ENCODE peak calls at places on chromosomes 7 and 10, in five cellular contexts. F, H, T, W and I are unnamed samples.

GRCh38 chr7:1288996-1289551 is 56.4 kb downstream of the UNCX start:
- DNase-seq in F (no peak), H (no peak), T (no peak), W (no peak), I (no peak)

GRCh38 chr10:60236869-60237524 is 152.7 kb downstream of the ANK3 start:
- DNase-seq in F (no peak), H (peak), T (no peak), W (no peak), I (peak)

GRCh38 chr7:1851731-1852531 is 181.9 kb downstream of the ELFN1 start:
- DNase-seq in F (no peak), H (no peak), T (no peak), W (no peak), I (no peak)

GRCh38 chr7:128221929-128222403 is 19.1 kb upstream of the LEP start:
- DNase-seq in F (no peak), H (no peak), T (peak), W (no peak), I (peak)

GRCh38 chr10:60526024-60526585 is 136.4 kb upstream of the ANK3 start:
- DNase-seq in F (no peak), H (no peak), T (no peak), W (no peak), I (no peak)

GRCh38 chr10:118253397-118253796 is 88.7 kb downstream of the FAM204A start:
- DNase-seq in F (no peak), H (no peak), T (no peak), W (no peak), I (no peak)

GRCh38 chr10:116486774-116487448 is 58.8 kb upstream of the PNLIP start:
- DNase-seq in F (no peak), H (no peak), T (no peak), W (no peak), I (no peak)

GRCh38 chr7:158574308-158575036 is 13.2 kb downstream of the PTPRN2 start:
- DNase-seq in F (no peak), H (no peak), T (no peak), W (no peak), I (no peak)

GRCh38 chr10:30034433-30035137 is 24.8 kb downstream of the JCAD start:
- DNase-seq in F (no peak), H (peak), T (no peak), W (no peak), I (no peak)

GRCh38 chr7:108459922-108460551 is 3.8 kb upstream of the NRCAM start:
- DNase-seq in F (no peak), H (no peak), T (peak), W (peak), I (peak)

GRCh38 chr7:106521541-106521940 is 139.4 kb downstream of the CCDC71L start:
- DNase-seq in F (no peak), H (no peak), T (no peak), W (no peak), I (no peak)

GRCh38 chr10:132958886-132959295 is 16.5 kb upstream of the CFAP46 start:
- DNase-seq in F (no peak), H (no peak), T (no peak), W (no peak), I (peak)

GRCh38 chr7:18890134-18890533 is 227.3 kb downstream of the TWIST1 start:
- DNase-seq in F (no peak), H (no peak), T (no peak), W (no peak), I (peak)

GRCh38 chr7:155885162-155886160 is 73.2 kb upstream of the SHH start:
- DNase-seq in F (no peak), H (no peak), T (no peak), W (no peak), I (no peak)

GRCh38 chr10:100043796-100044195 is 34.0 kb upstream of the DNMBP start:
- DNase-seq in F (no peak), H (no peak), T (no peak), W (no peak), I (no peak)

GRCh38 chr10:72132854-72133253 is 44.5 kb upstream of the SPOCK2 start:
- DNase-seq in F (no peak), H (peak), T (no peak), W (no peak), I (no peak)

GRCh38 chr10:62554632-62555199 is 180.5 kb downstream of the ZNF365 start:
- DNase-seq in F (no peak), H (no peak), T (peak), W (peak), I (peak)

GRCh38 chr7:11168622-11169170 is 195.0 kb downstream of the PHF14 start:
- DNase-seq in F (no peak), H (no peak), T (no peak), W (no peak), I (no peak)

GRCh38 chr10:13990392-13990805 is 340.3 kb downstream of the FRMD4A start:
- DNase-seq in F (no peak), H (no peak), T (no peak), W (no peak), I (no peak)

GRCh38 chr10:89250814-89251416 is 660 bp downstream of the LIPA start:
- DNase-seq in F (no peak), H (no peak), T (no peak), W (peak), I (no peak)

GRCh38 chr10:89283988-89284475 is 17.8 kb upstream of the IFIT2 start:
- DNase-seq in F (no peak), H (no peak), T (no peak), W (peak), I (peak)

GRCh38 chr7:147249956-147250355 is 1133.4 kb downstream of the CNTNAP2 start:
- DNase-seq in F (no peak), H (no peak), T (no peak), W (no peak), I (no peak)

GRCh38 chr10:6173203-6173602 is 29.5 kb upstream of the PFKFB3 start:
- DNase-seq in F (no peak), H (no peak), T (no peak), W (peak), I (no peak)

GRCh38 chr10:1626410-1626809 is 110.9 kb downstream of the ADARB2 start:
- DNase-seq in F (no peak), H (no peak), T (no peak), W (no peak), I (no peak)

GRCh38 chr10:51369903-51370302 is 295.6 kb downstream of the PRKG1 start:
- DNase-seq in F (no peak), H (no peak), T (no peak), W (no peak), I (no peak)

GRCh38 chr7:30247546-30248386 is 36.6 kb upstream of the ZNRF2 start:
- DNase-seq in F (no peak), H (no peak), T (no peak), W (no peak), I (no peak)

GRCh38 chr10:124523301-124523871 is 61.8 kb downstream of the LHPP start:
- DNase-seq in F (no peak), H (no peak), T (no peak), W (no peak), I (no peak)
- H2AFZ ChIP-seq in F (no peak), H (no peak), T (no peak), W (no peak), I (no peak)

DNA sequence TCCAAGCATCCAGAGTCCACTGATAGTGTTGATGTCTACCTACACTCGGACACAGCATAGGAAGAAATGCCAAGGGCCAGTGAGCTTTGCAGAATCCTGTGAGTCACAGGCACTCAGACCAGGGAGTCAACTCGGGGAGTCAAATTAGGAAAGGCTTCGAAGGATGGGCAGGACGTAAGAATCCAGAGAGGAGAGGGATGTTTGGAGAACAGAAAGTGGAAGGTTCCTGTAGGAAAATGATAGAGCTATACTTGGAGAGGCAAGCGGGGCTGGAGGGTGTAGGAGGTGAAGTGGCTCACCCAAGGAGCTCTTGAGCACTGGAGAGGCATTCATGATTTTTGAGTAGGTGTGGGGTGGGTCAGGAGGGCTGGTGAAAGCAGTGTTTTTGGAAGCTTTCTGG is 3.0 kb downstream of the ZYX start:
- DNase-seq in F (no peak), H (no peak), T (no peak), W (no peak), I (no peak)
- TF ChIP-seq TAF1 in F (no peak), H (no peak), T (no peak), W (no peak), I (no peak)

GRCh38 chr10:36886303-36886891 is 239.0 kb upstream of the ANKRD30A start:
- DNase-seq in F (no peak), H (no peak), T (no peak), W (no peak), I (no peak)

GRCh38 chr10:36885746-36886145 is 239.7 kb upstream of the ANKRD30A start:
- DNase-seq in F (no peak), H (no peak), T (no peak), W (no peak), I (no peak)

DNA sequence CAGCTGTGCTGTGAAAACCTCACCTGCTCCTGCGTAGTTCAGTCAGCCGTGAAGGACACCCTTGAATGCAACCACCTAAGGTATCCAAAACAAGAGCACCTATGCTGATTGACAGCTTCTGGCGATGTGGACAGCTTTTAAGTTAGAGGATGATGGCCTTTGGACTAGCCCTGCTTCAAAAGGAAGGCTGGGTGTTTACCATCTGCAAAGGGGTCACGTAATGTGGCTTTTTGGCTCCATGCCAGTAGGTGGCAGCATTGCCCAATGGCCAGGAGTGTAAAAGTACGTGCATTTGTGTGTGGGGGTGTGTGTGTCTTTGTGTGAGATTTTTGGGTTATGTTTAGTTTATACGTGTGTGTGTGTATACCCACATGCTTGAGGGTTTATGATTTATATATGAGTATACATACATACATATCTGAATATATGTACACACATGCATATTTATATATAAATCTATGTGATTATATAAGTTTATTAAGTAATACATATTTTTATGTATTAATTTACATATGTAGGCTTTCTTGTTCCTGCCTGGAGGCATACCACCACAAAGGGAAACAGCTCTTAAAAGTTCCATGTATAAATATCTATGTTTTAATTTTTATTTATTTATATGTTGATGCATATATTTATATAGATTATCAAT is 236.3 kb upstream of the ANKRD30A start:
- DNase-seq in F (peak), H (no peak), T (peak), W (peak), I (peak)
- H2AFZ ChIP-seq in F (no peak), H (no peak), T (no peak), W (no peak), I (no peak)

GRCh38 chr10:9848981-9849380 is 1168.7 kb upstream of the CELF2 start:
- DNase-seq in F (no peak), H (no peak), T (no peak), W (no peak), I (no peak)
- TF ChIP-seq TAF1 in F (no peak), H (no peak), T (no peak), W (no peak), I (no peak)

GRCh38 chr7:74099031-74099430 is 15.4 kb downstream of the LIMK1 start:
- DNase-seq in F (no peak), H (no peak), T (no peak), W (no peak), I (no peak)

GRCh38 chr7:74094224-74095095 is 10.9 kb downstream of the LIMK1 start:
- DNase-seq in F (peak), H (peak), T (peak), W (no peak), I (peak)

GRCh38 chr7:74093671-74094223 is 10.1 kb downstream of the LIMK1 start:
- DNase-seq in F (no peak), H (no peak), T (no peak), W (no peak), I (peak)

GRCh38 chr7:74101061-74101681 is 17.6 kb downstream of the LIMK1 start:
- DNase-seq in F (no peak), H (peak), T (peak), W (no peak), I (no peak)

GRCh38 chr7:74097937-74098614 is 14.5 kb downstream of the LIMK1 start:
- DNase-seq in F (no peak), H (no peak), T (no peak), W (no peak), I (peak)
- H2AFZ ChIP-seq in F (no peak), H (no peak), T (no peak), W (no peak), I (no peak)

DNA sequence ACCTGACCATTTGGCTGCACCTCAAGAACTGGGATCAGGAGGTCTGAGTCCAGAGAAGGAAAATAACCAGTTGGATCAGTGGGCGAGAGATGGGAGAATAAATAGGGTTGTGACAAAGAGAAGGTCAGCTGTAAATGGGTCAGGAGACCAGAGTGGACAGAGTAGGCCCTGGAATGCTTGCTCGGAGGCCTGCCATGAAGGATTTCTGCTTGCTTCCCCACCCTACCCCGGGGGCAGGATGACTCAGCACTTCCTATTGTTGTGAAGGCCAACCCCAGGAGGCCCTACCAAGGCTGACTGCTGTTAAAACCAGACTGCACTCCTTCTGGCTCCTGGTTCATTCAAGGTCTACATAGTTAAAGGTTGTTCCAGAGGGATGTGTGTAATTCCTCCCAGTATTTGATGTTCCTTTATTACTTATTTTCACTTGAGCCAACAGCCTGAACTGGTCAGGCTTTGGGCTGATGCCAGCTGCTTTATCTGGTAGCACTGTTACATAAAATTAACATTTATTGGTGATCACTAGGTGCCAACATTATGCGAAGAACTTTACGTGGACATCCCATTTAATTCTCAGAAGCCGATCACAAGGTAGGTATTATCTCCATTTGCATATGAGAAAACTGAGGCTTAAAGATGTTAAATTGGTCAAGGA is 27.3 kb upstream of the IFRD1 start:
- DNase-seq in F (peak), H (no peak), T (peak), W (peak), I (no peak)
- TF ChIP-seq TAF1 in F (peak), H (no peak), T (no peak), W (no peak), I (peak)

DNA sequence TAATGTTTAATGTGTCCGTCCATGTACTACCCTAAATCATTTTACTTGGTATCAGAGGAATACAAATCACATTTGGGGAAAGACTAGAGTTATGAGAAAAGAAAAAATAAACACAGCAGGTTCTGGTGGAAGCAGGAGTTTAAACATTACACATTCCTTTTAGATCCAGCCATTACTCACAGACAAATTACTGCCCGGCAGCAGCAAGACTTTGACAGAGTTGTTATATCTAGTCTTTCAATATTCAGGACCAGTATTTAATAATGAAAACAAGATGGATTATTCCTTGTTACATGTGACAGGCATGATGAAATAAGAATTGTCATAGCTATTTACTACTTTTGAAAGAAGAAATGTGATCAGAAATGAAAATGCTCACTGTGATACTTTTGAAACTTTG is 131.8 kb upstream of the GNAI1 start:
- DNase-seq in F (no peak), H (no peak), T (no peak), W (no peak), I (no peak)
- H2AFZ ChIP-seq in F (no peak), H (no peak), T (no peak), W (no peak), I (peak)